ENCODE peak calls at places on chromosomes 4 and X, in six cellular contexts. T is Caco-2, C is body of pancreas, X is pancreas, F is heart right ventricle, U is GM23248. K is an unnamed sample.

GRCh38 chrX:134718329-134719317 is 60.4 kb upstream of the PLAC1 start:
- DNase-seq in T (peak; percentile 90), C (peak; percentile 19), X (peak; percentile 11), F (peak; percentile 15), U (peak; percentile 93), K (peak; percentile 87)

GRCh38 chrX:139750390-139750789 is 42.4 kb upstream of the MCF2 start:
- DNase-seq in T (no peak), C (no peak), X (no peak), F (no peak), U (peak; percentile 4), K (no peak)

GRCh38 chr4:3186609-3187008 is 62.4 kb upstream of the MSANTD1 start:
- DNase-seq in T (no peak), C (no peak), X (no peak), F (no peak), U (no peak), K (no peak)

GRCh38 chr4:77152421-77152820 is 4.6 kb upstream of the CCNG2 start:
- DNase-seq in T (no peak), C (no peak), X (peak; percentile 8), F (no peak), U (peak; percentile 14), K (no peak)

GRCh38 chr4:99013402-99013843 is 17.9 kb downstream of the METAP1 start:
- DNase-seq in T (peak; percentile 68), C (no peak), X (no peak), F (no peak), U (no peak), K (no peak)

GRCh38 chr4:136680761-136681160 is 851.5 kb downstream of the PCDH18 start:
- DNase-seq in T (no peak), C (no peak), X (no peak), F (no peak), U (no peak), K (no peak)

GRCh38 chrX:7987160-7987992 is 60.2 kb upstream of the PNPLA4 start:
- DNase-seq in T (no peak), C (no peak), X (no peak), F (no peak), U (peak; percentile 22), K (no peak)

GRCh38 chr4:108492816-108493595 is 127.4 kb upstream of the RPL34 start:
- DNase-seq in T (no peak), C (no peak), X (no peak), F (no peak), U (peak; percentile 23), K (no peak)

DNA sequence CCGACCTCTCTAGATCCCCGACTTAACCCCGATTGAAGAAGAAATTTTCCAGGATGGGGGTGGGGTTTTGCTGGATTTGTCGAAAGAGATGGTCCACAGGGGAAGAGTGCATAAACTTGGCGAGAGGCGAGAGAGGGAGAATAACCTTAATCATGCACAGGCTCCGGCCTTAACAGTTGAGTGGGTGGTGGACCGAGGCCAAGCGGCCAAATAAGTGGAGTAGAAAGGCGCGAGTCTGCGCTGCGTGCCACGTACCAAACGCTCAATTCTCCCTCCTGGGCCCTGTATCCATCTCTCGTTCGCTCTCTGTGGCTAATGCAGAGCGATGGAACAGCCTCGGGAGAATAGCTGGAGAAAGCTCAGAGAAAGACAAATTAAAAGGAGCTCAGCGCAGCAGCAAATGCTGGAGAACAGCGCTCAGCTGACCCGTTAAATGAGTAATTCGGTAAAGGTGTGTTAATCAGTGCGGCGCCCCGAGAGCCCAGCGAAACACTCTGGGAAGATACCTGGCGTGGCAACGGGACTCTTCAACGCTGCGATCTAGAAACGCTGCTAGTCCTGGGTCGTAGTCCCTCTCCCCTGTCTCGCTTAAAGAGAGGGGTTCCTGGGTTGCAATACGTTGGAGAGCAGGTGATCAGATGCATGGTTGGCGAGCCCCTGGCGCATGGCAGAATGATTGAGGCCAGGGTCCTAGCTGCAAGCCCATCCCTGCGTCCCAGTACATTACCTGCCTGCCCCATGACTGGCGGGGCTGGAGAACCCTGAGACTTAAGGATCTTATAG is 887 bp upstream of the IL1RAPL2 start:
- DNase-seq in T (no peak), C (no peak), X (no peak), F (no peak), U (peak; percentile 2), K (no peak)
- H3K27me3 ChIP-seq in T (no peaks in the 10 kb centered on the region), C (no peaks in the 10 kb centered on the region), X (no peaks in the 10 kb centered on the region), F (peaks cover 17% of the 10 kb centered on the region), U (no peaks in the 10 kb centered on the region), K (peaks cover 20% of the 10 kb centered on the region)

GRCh38 chr4:7571736-7572135 is 137.0 kb upstream of the PSAPL1 start:
- DNase-seq in T (no peak), C (no peak), X (no peak), F (no peak), U (no peak), K (no peak)
- H3K9me3 ChIP-seq in T (no peaks in the 10 kb centered on the region), C (no peaks in the 10 kb centered on the region), X (no peaks in the 10 kb centered on the region), F (peaks cover 18% of the 10 kb centered on the region), U (no peaks in the 10 kb centered on the region), K (no peaks in the 10 kb centered on the region)

GRCh38 chr4:184816962-184817361 is 8.8 kb downstream of the ACSL1 start:
- DNase-seq in T (no peak), C (no peak), X (no peak), F (no peak), U (no peak), K (no peak)

GRCh38 chr4:184815046-184815877 is 10.5 kb downstream of the ACSL1 start:
- DNase-seq in T (peak; percentile 95), C (peak; percentile 85), X (peak; percentile 83), F (peak; percentile 66), U (peak; percentile 80), K (peak; percentile 17)

GRCh38 chr4:184812651-184813181 is 13.1 kb downstream of the ACSL1 start:
- DNase-seq in T (no peak), C (no peak), X (no peak), F (no peak), U (peak; percentile 53), K (peak; percentile 17)

GRCh38 chr4:184812181-184812542 is 13.6 kb downstream of the ACSL1 start:
- DNase-seq in T (no peak), C (no peak), X (no peak), F (no peak), U (no peak), K (no peak)

GRCh38 chr4:184814686-184815045 is 11.1 kb downstream of the ACSL1 start:
- DNase-seq in T (no peak), C (no peak), X (no peak), F (no peak), U (peak; percentile 47), K (no peak)
- H3K4me3 ChIP-seq in T (peak overlapping the region; percentile 6), C (no peak overlapping the region), X (no peak overlapping the region), F (no peak overlapping the region), U (peak overlapping the region; percentile 22), K (no peak overlapping the region)

GRCh38 chr4:790466-790820 is 35.5 kb downstream of the CPLX1 start:
- DNase-seq in T (no peak), C (no peak), X (no peak), F (no peak), U (no peak), K (no peak)

GRCh38 chr4:791866-792630 is 33.9 kb downstream of the CPLX1 start:
- DNase-seq in T (no peak), C (no peak), X (no peak), F (no peak), U (peak; percentile 58), K (no peak)

GRCh38 chr4:789571-790465 is 36.1 kb downstream of the CPLX1 start:
- DNase-seq in T (no peak), C (no peak), X (no peak), F (no peak), U (no peak), K (no peak)

GRCh38 chr4:792729-793108 is 33.2 kb downstream of the CPLX1 start:
- DNase-seq in T (no peak), C (no peak), X (no peak), F (no peak), U (no peak), K (no peak)

GRCh38 chr4:791201-791865 is 34.6 kb downstream of the CPLX1 start:
- DNase-seq in T (no peak), C (no peak), X (no peak), F (no peak), U (no peak), K (no peak)
- H3K27me3 ChIP-seq in T (no peaks in the 10 kb centered on the region), C (no peaks in the 10 kb centered on the region), X (peaks cover 15% of the 10 kb centered on the region), F (peaks cover 73% of the 10 kb centered on the region), U (peaks cover 59% of the 10 kb centered on the region), K (peaks cover 2% of the 10 kb centered on the region)

GRCh38 chrX:9865804-9866471 is 79.7 kb downstream of the SHROOM2 start:
- DNase-seq in T (no peak), C (no peak), X (no peak), F (no peak), U (peak; percentile 28), K (no peak)
- H3K9me3 ChIP-seq in T (no peaks in the 10 kb centered on the region), C (no peaks in the 10 kb centered on the region), X (no peaks in the 10 kb centered on the region), F (no peaks in the 10 kb centered on the region), U (no peaks in the 10 kb centered on the region), K (no peaks in the 10 kb centered on the region)

DNA sequence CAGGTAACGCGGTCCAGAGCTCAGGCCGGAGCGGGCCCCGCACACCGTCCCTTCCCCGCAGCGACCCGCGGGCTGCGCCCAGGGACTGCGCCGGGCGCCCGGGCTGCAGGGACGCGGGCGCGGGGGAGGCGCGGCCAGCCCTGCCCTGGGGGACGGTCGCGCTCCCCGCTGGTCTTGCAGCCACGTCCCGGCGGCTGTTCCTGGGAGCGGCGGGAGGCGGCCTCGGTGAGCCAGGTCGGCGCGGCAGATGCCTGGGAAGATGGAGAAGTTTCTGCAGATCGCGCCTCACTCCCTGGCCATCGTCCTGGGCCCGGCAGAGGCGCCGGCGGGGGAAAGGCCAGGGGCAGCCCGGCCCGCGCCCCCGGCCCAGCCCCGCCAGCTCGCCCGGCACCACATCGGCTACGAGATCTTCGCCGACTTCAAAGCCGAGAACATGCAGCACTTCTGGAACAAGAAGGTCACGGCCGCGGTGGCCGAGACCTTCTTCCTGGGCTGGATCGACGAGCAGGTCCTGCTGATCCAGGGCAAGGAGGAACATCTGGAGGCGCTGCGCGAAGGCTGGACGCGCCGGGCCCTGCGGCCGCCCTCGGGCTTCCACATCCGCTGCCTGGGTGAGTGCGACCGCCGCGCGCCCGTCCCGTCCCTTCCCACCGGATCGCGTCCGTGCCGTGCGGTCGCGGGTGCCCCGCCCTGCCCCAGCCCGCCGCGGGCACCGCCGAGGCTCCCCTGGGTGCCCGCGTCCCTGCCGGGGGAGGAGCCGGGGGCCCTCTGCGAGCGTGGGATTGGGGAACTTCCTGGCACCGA is 107.5 kb upstream of the STOX2 start:
- DNase-seq in T (peak; percentile 41), C (peak; percentile 38), X (peak; percentile 32), F (peak; percentile 47), U (peak; percentile 34), K (peak; percentile 58)
- H3K4me3 ChIP-seq in T (peak overlapping the region; percentile 53), C (peak overlapping the region; percentile 22), X (peak overlapping the region; percentile 59), F (peak overlapping the region; percentile 61), U (peak overlapping the region; percentile 40), K (peak overlapping the region; percentile 47)

GRCh38 chrX:136048446-136048845 is 63.2 kb downstream of the SLC9A6 start:
- DNase-seq in T (no peak), C (no peak), X (no peak), F (no peak), U (peak; percentile 49), K (no peak)
- H3K27me3 ChIP-seq in T (no peaks in the 10 kb centered on the region), C (no peaks in the 10 kb centered on the region), X (no peaks in the 10 kb centered on the region), F (no peaks in the 10 kb centered on the region), U (no peaks in the 10 kb centered on the region), K (no peaks in the 10 kb centered on the region)

K was measured in MG63.